ENCODE peak calls at places on chromosomes 3 and 15, in four cellular contexts. One of them, this sample, is unnamed.
A peak's percentile ranks its signal among the peaks of the same experiment; 100 is the strongest.

GRCh38 chr3:52437326-52438103 is 7.4 kb downstream of the SEMA3G start:
- DNase-seq in choroid plexus epithelial cell: no peak
- DNase-seq in activated T-cell treated with anti-CD3 and anti-CD28 coated beads for 1 hour: no peak
- DNase-seq in right cardiac atrium: peak; percentile 55
- DNase-seq in this sample: no peak

GRCh38 chr3:22887664-22888291 is 315.3 kb upstream of the UBE2E2 start:
- DNase-seq in right cardiac atrium: no peak
- DNase-seq in activated T-cell treated with anti-CD3 and anti-CD28 coated beads for 1 hour: no peak
- DNase-seq in choroid plexus epithelial cell: peak; percentile 76
- DNase-seq in this sample: peak; percentile 56

GRCh38 chr15:101115887-101116680 is 135.8 kb downstream of the CHSY1 start:
- DNase-seq in choroid plexus epithelial cell: peak; percentile 69
- DNase-seq in activated T-cell treated with anti-CD3 and anti-CD28 coated beads for 1 hour: no peak
- DNase-seq in right cardiac atrium: peak; percentile 82
- DNase-seq in this sample: peak; percentile 90

GRCh38 chr15:70098461-70099166 is 897 bp upstream of the TLE3 start:
- DNase-seq in activated T-cell treated with anti-CD3 and anti-CD28 coated beads for 1 hour: peak; percentile 23
- DNase-seq in right cardiac atrium: no peak
- DNase-seq in choroid plexus epithelial cell: no peak
- DNase-seq in this sample: no peak

GRCh38 chr15:76062282-76062681 is 2.5 kb downstream of the TMEM266 start:
- DNase-seq in choroid plexus epithelial cell: peak; percentile 63
- DNase-seq in activated T-cell treated with anti-CD3 and anti-CD28 coated beads for 1 hour: no peak
- DNase-seq in right cardiac atrium: no peak
- DNase-seq in this sample: no peak

GRCh38 chr3:197792019-197792647 is 1.1 kb downstream of the LRCH3 start:
- DNase-seq in right cardiac atrium: no peak
- DNase-seq in choroid plexus epithelial cell: peak; percentile 36
- DNase-seq in activated T-cell treated with anti-CD3 and anti-CD28 coated beads for 1 hour: no peak
- DNase-seq in this sample: peak; percentile 42

GRCh38 chr3:127299276-127299675 is 11.4 kb upstream of the PRR20G start:
- DNase-seq in right cardiac atrium: no peak
- DNase-seq in choroid plexus epithelial cell: no peak
- DNase-seq in activated T-cell treated with anti-CD3 and anti-CD28 coated beads for 1 hour: no peak
- DNase-seq in this sample: no peak

GRCh38 chr3:88307666-88308065 is 157.9 kb downstream of the C3orf38 start:
- DNase-seq in choroid plexus epithelial cell: no peak
- DNase-seq in right cardiac atrium: no peak
- DNase-seq in activated T-cell treated with anti-CD3 and anti-CD28 coated beads for 1 hour: no peak
- DNase-seq in this sample: no peak

GRCh38 chr3:123365450-123366143 is 83.3 kb downstream of the ADCY5 start:
- DNase-seq in right cardiac atrium: no peak
- DNase-seq in choroid plexus epithelial cell: peak; percentile 37
- DNase-seq in activated T-cell treated with anti-CD3 and anti-CD28 coated beads for 1 hour: no peak
- DNase-seq in this sample: no peak

GRCh38 chr3:101646726-101647125 is 30.2 kb downstream of the ZBTB11 start:
- DNase-seq in activated T-cell treated with anti-CD3 and anti-CD28 coated beads for 1 hour: no peak
- DNase-seq in choroid plexus epithelial cell: peak; percentile 27
- DNase-seq in right cardiac atrium: no peak
- DNase-seq in this sample: peak; percentile 46

GRCh38 chr15:92291900-92292299 is 101.8 kb upstream of the ST8SIA2 start:
- DNase-seq in choroid plexus epithelial cell: no peak
- DNase-seq in activated T-cell treated with anti-CD3 and anti-CD28 coated beads for 1 hour: no peak
- DNase-seq in right cardiac atrium: no peak
- DNase-seq in this sample: no peak

GRCh38 chr3:111616417-111617105 is 21.4 kb upstream of the ZBED2 start:
- DNase-seq in choroid plexus epithelial cell: peak; percentile 24
- DNase-seq in right cardiac atrium: peak; percentile 35
- DNase-seq in activated T-cell treated with anti-CD3 and anti-CD28 coated beads for 1 hour: peak; percentile 21
- DNase-seq in this sample: no peak

GRCh38 chr15:51030649-51031316 is 63.9 kb downstream of the TNFAIP8L3 start:
- DNase-seq in activated T-cell treated with anti-CD3 and anti-CD28 coated beads for 1 hour: no peak
- DNase-seq in choroid plexus epithelial cell: peak; percentile 70
- DNase-seq in right cardiac atrium: no peak
- DNase-seq in this sample: peak; percentile 89

GRCh38 chr3:13192471-13193213 is 119.4 kb upstream of the IQSEC1 start:
- DNase-seq in choroid plexus epithelial cell: peak; percentile 27
- DNase-seq in right cardiac atrium: no peak
- DNase-seq in activated T-cell treated with anti-CD3 and anti-CD28 coated beads for 1 hour: no peak
- DNase-seq in this sample: no peak

GRCh38 chr3:191972714-191973398 is 511.9 kb downstream of the PYDC2 start:
- DNase-seq in activated T-cell treated with anti-CD3 and anti-CD28 coated beads for 1 hour: no peak
- DNase-seq in right cardiac atrium: no peak
- DNase-seq in choroid plexus epithelial cell: no peak
- DNase-seq in this sample: no peak

GRCh38 chr15:35293353-35294130 is 208.4 kb upstream of the NANOGP8 start:
- DNase-seq in activated T-cell treated with anti-CD3 and anti-CD28 coated beads for 1 hour: no peak
- DNase-seq in right cardiac atrium: no peak
- DNase-seq in choroid plexus epithelial cell: peak; percentile 81
- DNase-seq in this sample: peak; percentile 84